ENCODE peak calls at places on chromosome 10, in four cellular contexts. One of them, this sample, is unnamed.

GRCh38 chr10:15346440-15347141 is 24.5 kb downstream of the FAM171A1 start:
- DNase-seq in K562: no peak
- DNase-seq in H1: no peak
- DNase-seq in GM12878: no peak
- DNase-seq in this sample: no peak

GRCh38 chr10:58063854-58064480 is 203.7 kb downstream of the IPMK start:
- DNase-seq in K562: no peak
- DNase-seq in H1: no peak
- DNase-seq in GM12878: no peak
- DNase-seq in this sample: no peak

GRCh38 chr10:79984851-79985250 is 35.9 kb upstream of the SFTPD start:
- DNase-seq in K562: no peak
- DNase-seq in H1: no peak
- DNase-seq in GM12878: no peak
- DNase-seq in this sample: no peak

GRCh38 chr10:122188706-122189105 is 82.4 kb upstream of the BTBD16 start:
- DNase-seq in K562: no peak
- DNase-seq in H1: no peak
- DNase-seq in GM12878: no peak
- DNase-seq in this sample: no peak

GRCh38 chr10:71828702-71829101 is 22.3 kb downstream of the PSAP start:
- DNase-seq in K562: no peak
- DNase-seq in H1: no peak
- DNase-seq in GM12878: no peak
- DNase-seq in this sample: no peak

GRCh38 chr10:72637398-72637857 is 11.5 kb upstream of the MICU1 start:
- DNase-seq in K562: peak; percentile 89
- DNase-seq in H1: no peak
- DNase-seq in GM12878: peak; percentile 38
- DNase-seq in this sample: peak; percentile 44

GRCh38 chr10:116151076-116151475 is 121.9 kb downstream of the GFRA1 start:
- DNase-seq in K562: no peak
- DNase-seq in H1: no peak
- DNase-seq in GM12878: no peak
- DNase-seq in this sample: no peak

GRCh38 chr10:70324951-70325781 is 41.4 kb upstream of the NPFFR1 start:
- DNase-seq in K562: no peak
- DNase-seq in H1: no peak
- DNase-seq in GM12878: no peak
- DNase-seq in this sample: no peak

GRCh38 chr10:131065673-131066331 is 245.7 kb downstream of the TCERG1L start:
- DNase-seq in K562: no peak
- DNase-seq in H1: no peak
- DNase-seq in GM12878: no peak
- DNase-seq in this sample: no peak

GRCh38 chr10:21329995-21330627 is 195.4 kb downstream of the SKIDA1 start:
- DNase-seq in K562: no peak
- DNase-seq in H1: no peak
- DNase-seq in GM12878: no peak
- DNase-seq in this sample: peak; percentile 61

GRCh38 chr10:114482480-114482879 is 78.2 kb upstream of the AFAP1L2 start:
- DNase-seq in K562: no peak
- DNase-seq in H1: no peak
- DNase-seq in GM12878: no peak
- DNase-seq in this sample: no peak

GRCh38 chr10:62027841-62028501 is 126.5 kb downstream of the ARID5B start:
- DNase-seq in K562: no peak
- DNase-seq in H1: no peak
- DNase-seq in GM12878: no peak
- DNase-seq in this sample: no peak

GRCh38 chr10:112958275-112958995 is 8.4 kb downstream of the TCF7L2 start:
- DNase-seq in K562: no peak
- DNase-seq in H1: no peak
- DNase-seq in GM12878: no peak
- DNase-seq in this sample: no peak

GRCh38 chr10:45673074-45673628 is 579 bp upstream of the ZFAND4 start:
- DNase-seq in K562: no peak
- DNase-seq in H1: no peak
- DNase-seq in GM12878: no peak
- DNase-seq in this sample: peak; percentile 37

GRCh38 chr10:96043895-96044580 is 655 bp downstream of the CCNJ start:
- DNase-seq in K562: peak; percentile 62
- DNase-seq in H1: peak; percentile 71
- DNase-seq in GM12878: no peak
- DNase-seq in this sample: peak; percentile 24

GRCh38 chr10:121536271-121536918 is 61.8 kb downstream of the FGFR2 start:
- DNase-seq in K562: no peak
- DNase-seq in H1: no peak
- DNase-seq in GM12878: no peak
- DNase-seq in this sample: no peak

GRCh38 chr10:127922675-127923366 is 15.9 kb downstream of the PTPRE start:
- DNase-seq in K562: no peak
- DNase-seq in H1: no peak
- DNase-seq in GM12878: no peak
- DNase-seq in this sample: peak; percentile 9

GRCh38 chr10:91528768-91529167 is 104.1 kb downstream of the PPP1R3C start:
- DNase-seq in K562: no peak
- DNase-seq in H1: no peak
- DNase-seq in GM12878: no peak
- DNase-seq in this sample: no peak

GRCh38 chr10:29841724-29842649 is 207.2 kb upstream of the SVIL start:
- DNase-seq in K562: no peak
- DNase-seq in H1: peak; percentile 50
- DNase-seq in GM12878: no peak
- DNase-seq in this sample: peak; percentile 56

GRCh38 chr10:113945075-113945686 is 90.7 kb downstream of the NHLRC2 start:
- DNase-seq in K562: no peak
- DNase-seq in H1: no peak
- DNase-seq in GM12878: no peak
- DNase-seq in this sample: no peak

GRCh38 chr10:80072584-80072983 is 5.9 kb upstream of the TMEM254 start:
- DNase-seq in K562: no peak
- DNase-seq in H1: no peak
- DNase-seq in GM12878: no peak
- DNase-seq in this sample: no peak

GRCh38 chr10:93841930-93842329 is 51.8 kb upstream of the SLC35G1 start:
- DNase-seq in K562: no peak
- DNase-seq in H1: peak; percentile 65
- DNase-seq in GM12878: no peak
- DNase-seq in this sample: no peak

GRCh38 chr10:50937230-50937907 is 51.9 kb upstream of the A1CF start:
- DNase-seq in K562: peak; percentile 21
- DNase-seq in H1: no peak
- DNase-seq in GM12878: no peak
- DNase-seq in this sample: peak; percentile 24

GRCh38 chr10:47402681-47403301 is 18.7 kb upstream of the ZNF488 start:
- DNase-seq in K562: no peak
- DNase-seq in H1: peak; percentile 68
- DNase-seq in GM12878: no peak
- DNase-seq in this sample: peak; percentile 70

GRCh38 chr10:51260376-51260775 is 186.1 kb downstream of the PRKG1 start:
- DNase-seq in K562: no peak
- DNase-seq in H1: no peak
- DNase-seq in GM12878: no peak
- DNase-seq in this sample: no peak

GRCh38 chr10:74190494-74190893 is 39.5 kb downstream of the ADK start:
- DNase-seq in K562: no peak
- DNase-seq in H1: no peak
- DNase-seq in GM12878: no peak
- DNase-seq in this sample: no peak

GRCh38 chr10:12135631-12136030 is 6.2 kb downstream of the SEC61A2 start:
- DNase-seq in K562: no peak
- DNase-seq in H1: no peak
- DNase-seq in GM12878: no peak
- DNase-seq in this sample: no peak

GRCh38 chr10:117462816-117463544 is 79.6 kb upstream of the EMX2 start:
- DNase-seq in K562: no peak
- DNase-seq in H1: no peak
- DNase-seq in GM12878: no peak
- DNase-seq in this sample: no peak

GRCh38 chr10:124701435-124701834 is 42.7 kb downstream of the FAM53B start:
- DNase-seq in K562: no peak
- DNase-seq in H1: no peak
- DNase-seq in GM12878: no peak
- DNase-seq in this sample: no peak

DNA sequence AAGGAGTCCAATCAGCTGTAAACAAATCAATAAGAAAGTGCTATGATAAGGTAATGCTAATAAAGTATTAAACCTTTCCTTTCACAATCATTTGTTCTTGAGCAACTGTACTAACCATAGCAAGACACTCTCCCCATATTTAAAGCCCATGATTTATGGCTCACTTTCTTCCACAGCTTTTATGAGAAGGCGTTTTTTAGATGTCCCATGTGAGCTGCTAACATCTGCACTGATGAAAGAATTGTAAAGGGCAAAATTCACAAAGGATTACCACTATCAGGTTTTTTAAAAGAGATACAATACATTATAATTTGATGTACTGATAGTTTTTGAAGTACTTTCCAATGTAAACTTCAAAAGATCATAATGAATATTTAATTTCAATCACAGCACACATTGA is 75.7 kb downstream of the RNLS start:
- DNase-seq in K562: no peak
- DNase-seq in H1: no peak
- DNase-seq in GM12878: no peak
- DNase-seq in this sample: no peak
- TF ChIP-seq HDAC6 in K562: no peak
- TF ChIP-seq HDAC6 in H1: no peak
- TF ChIP-seq HDAC6 in GM12878: no peak
- TF ChIP-seq HDAC6 in this sample: no peak

DNA sequence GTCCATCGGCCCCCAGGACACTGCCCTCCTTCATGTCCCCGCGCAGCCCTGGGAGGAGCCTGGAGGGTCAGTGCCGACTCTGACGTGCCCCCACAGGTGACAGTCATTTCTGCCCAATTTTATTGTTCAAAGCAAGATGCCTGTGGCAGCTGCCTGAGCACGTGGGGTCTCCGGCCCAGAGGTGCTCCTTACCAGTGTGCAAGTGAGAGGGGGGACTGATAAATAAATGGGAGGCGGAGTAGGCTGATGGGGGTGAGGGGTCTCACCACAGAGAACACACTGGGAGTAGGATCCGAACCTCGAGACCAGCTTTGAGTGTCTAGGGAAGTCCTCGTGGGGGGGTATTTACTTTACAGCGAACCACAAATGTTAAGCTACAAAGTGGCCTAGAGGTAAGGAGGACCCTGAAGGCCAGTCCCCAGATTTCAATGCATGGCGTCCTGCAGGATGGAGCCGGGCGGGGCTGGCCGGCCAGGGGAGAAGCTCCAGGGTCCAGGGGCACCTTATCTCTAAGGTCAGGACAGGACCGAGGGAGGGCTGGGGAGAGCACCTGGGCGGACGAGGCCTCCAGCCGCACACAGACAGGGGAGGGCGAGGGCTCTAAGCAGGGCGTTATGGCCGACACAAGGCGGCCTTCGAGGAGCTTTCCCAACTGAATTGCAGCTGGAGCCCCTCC is 96.2 kb upstream of the DIP2C start:
- DNase-seq in K562: peak; percentile 8
- DNase-seq in H1: no peak
- DNase-seq in GM12878: no peak
- DNase-seq in this sample: no peak
- TF ChIP-seq RAD21 in K562: no peak
- TF ChIP-seq RAD21 in H1: no peak
- TF ChIP-seq RAD21 in GM12878: no peak
- TF ChIP-seq RAD21 in this sample: no peak

GRCh38 chr10:132928261-132928660 is 14.1 kb downstream of the CFAP46 start:
- DNase-seq in K562: no peak
- DNase-seq in H1: no peak
- DNase-seq in GM12878: no peak
- DNase-seq in this sample: no peak
- TF ChIP-seq HDAC6 in K562: no peak
- TF ChIP-seq HDAC6 in H1: no peak
- TF ChIP-seq HDAC6 in GM12878: no peak
- TF ChIP-seq HDAC6 in this sample: no peak

DNA sequence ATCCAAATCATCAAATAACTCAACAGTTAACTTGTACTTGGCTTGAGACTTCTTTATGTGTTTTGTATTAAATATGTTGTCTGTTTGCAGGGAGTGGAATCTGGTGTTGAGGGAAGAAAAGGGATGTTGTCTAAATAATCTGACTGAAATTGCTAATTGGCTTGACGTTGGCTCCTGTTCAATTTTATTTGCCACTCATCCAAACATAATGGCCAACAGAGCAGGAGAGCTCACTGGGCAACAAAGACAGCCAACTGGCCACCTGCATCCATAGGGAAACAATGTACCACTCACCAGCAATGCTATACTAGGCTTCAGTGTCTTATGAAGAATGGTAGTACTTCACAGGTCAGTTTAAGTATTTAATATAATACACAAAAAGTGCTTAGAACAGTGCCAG is 80.5 kb downstream of the FAM13C start:
- DNase-seq in K562: no peak
- DNase-seq in H1: no peak
- DNase-seq in GM12878: no peak
- DNase-seq in this sample: no peak
- TF ChIP-seq RAD21 in K562: no peak
- TF ChIP-seq RAD21 in H1: no peak
- TF ChIP-seq RAD21 in GM12878: no peak
- TF ChIP-seq RAD21 in this sample: no peak

DNA sequence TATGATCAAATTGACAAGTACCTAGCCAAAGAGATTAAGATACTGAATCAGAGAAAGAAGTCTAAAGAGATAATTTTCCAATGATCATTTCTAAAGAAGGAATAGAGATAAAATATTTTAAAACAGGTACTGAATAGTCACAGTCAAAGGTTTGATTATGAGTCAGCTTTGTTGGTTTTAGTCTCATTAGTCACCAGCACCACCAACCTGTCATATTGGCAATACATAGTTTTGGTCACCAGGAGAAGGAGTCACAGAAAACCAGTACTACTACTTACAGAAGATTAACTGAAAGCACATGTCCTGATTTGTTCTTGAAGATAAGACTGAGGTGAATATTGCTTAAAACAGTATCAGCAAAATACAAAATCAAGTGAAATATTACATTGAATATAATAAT is 34.6 kb downstream of the ZEB1 start:
- DNase-seq in K562: no peak
- DNase-seq in H1: no peak
- DNase-seq in GM12878: peak; percentile 73
- DNase-seq in this sample: peak; percentile 46
- TF ChIP-seq HDAC6 in K562: no peak
- TF ChIP-seq HDAC6 in H1: no peak
- TF ChIP-seq HDAC6 in GM12878: no peak
- TF ChIP-seq HDAC6 in this sample: no peak

DNA sequence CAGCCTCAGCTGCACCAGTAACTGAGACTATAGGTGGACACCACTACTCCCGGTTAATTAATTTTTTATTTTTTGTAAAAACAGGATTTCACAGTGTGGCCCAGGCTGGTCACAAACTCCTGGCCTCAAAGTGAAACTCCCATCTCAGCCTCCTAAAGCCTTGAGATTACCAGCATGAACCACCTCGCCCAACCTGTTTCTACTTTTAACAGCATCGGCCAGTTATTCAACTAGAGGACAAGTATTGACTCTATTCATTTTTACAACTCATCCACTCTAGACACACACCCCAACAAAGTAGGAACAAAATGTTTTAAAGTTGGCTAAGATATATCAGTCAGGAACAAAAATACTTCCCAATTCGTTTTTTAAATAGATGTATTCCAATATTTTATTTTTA is 334.8 kb downstream of the PARD3 start:
- DNase-seq in K562: no peak
- DNase-seq in H1: no peak
- DNase-seq in GM12878: no peak
- DNase-seq in this sample: no peak
- TF ChIP-seq RAD21 in K562: no peak
- TF ChIP-seq RAD21 in H1: no peak
- TF ChIP-seq RAD21 in GM12878: no peak
- TF ChIP-seq RAD21 in this sample: no peak

GRCh38 chr10:23412223-23412622 is 26.7 kb upstream of the OTUD1 start:
- DNase-seq in K562: no peak
- DNase-seq in H1: no peak
- DNase-seq in GM12878: no peak
- DNase-seq in this sample: no peak
- TF ChIP-seq HDAC6 in K562: no peak
- TF ChIP-seq HDAC6 in H1: no peak
- TF ChIP-seq HDAC6 in GM12878: no peak
- TF ChIP-seq HDAC6 in this sample: no peak

This sample was measured in HepG2.